ENCODE peak calls at places on chromosomes 16 and 17, in nine cellular contexts. Y is IMR-90; J is uterus; R is gastrocnemius medialis; K is effector memory CD4-positive, alpha-beta T cell; W is fibroblast of lung; P is Caco-2; N is left ventricle myocardium inferior; B is prostate gland. D is an unnamed sample. For H3K27me3 and H3K9me3, the result is how much of the 10 kb centered on the place peaks cover.

GRCh38 chr16:88306860-88307545 is 75.8 kb upstream of the ZNF469 start:
- DNase-seq in P (no peak), N (peak), W (peak), K (no peak), B (no peak), J (no peak), Y (peak), R (peak), D (no peak)

GRCh38 chr16:3020604-3021448 is 658 bp downstream of the TNFRSF12A start:
- DNase-seq in B (peak), P (peak), J (peak), K (peak), Y (peak), N (peak), R (peak), W (peak), D (no peak)

GRCh38 chr17:72943826-72944689 is 148.4 kb downstream of the SLC39A11 start:
- DNase-seq in B (no peak), K (no peak), W (no peak), R (no peak), N (no peak), Y (no peak), J (no peak), P (no peak), D (no peak)

GRCh38 chr16:75402821-75403475 is 30.4 kb downstream of the CFDP1 start:
- DNase-seq in R (no peak), P (no peak), N (no peak), J (no peak), K (no peak), W (peak), B (no peak), Y (peak), D (peak)

GRCh38 chr17:14061666-14062560 is 7.4 kb upstream of the COX10 start:
- DNase-seq in W (peak), B (peak), R (peak), Y (peak), K (no peak), P (no peak), J (no peak), N (no peak), D (no peak)

GRCh38 chr16:25176136-25176535 is 40.6 kb upstream of the AQP8 start:
- DNase-seq in W (no peak), K (no peak), R (no peak), N (no peak), J (no peak), P (no peak), Y (no peak), B (no peak), D (peak)

GRCh38 chr17:44095647-44096496 is 25.3 kb downstream of the G6PC3 start:
- DNase-seq in N (peak), K (no peak), Y (peak), W (peak), B (no peak), R (peak), J (peak), P (peak), D (no peak)

GRCh38 chr17:31722251-31723056 is 136.6 kb downstream of the COPRS start:
- DNase-seq in K (no peak), J (no peak), Y (peak), P (no peak), W (peak), R (no peak), B (no peak), N (no peak), D (no peak)

GRCh38 chr17:66636111-66636510 is 198.8 kb upstream of the CACNG5 start:
- DNase-seq in P (no peak), B (no peak), R (no peak), W (peak), J (no peak), K (no peak), Y (peak), N (no peak), D (no peak)

GRCh38 chr17:44901323-44901965 is 2.2 kb upstream of the EFTUD2 start:
- DNase-seq in Y (peak), W (peak), R (no peak), B (no peak), J (no peak), N (no peak), P (no peak), K (no peak), D (no peak)

DNA sequence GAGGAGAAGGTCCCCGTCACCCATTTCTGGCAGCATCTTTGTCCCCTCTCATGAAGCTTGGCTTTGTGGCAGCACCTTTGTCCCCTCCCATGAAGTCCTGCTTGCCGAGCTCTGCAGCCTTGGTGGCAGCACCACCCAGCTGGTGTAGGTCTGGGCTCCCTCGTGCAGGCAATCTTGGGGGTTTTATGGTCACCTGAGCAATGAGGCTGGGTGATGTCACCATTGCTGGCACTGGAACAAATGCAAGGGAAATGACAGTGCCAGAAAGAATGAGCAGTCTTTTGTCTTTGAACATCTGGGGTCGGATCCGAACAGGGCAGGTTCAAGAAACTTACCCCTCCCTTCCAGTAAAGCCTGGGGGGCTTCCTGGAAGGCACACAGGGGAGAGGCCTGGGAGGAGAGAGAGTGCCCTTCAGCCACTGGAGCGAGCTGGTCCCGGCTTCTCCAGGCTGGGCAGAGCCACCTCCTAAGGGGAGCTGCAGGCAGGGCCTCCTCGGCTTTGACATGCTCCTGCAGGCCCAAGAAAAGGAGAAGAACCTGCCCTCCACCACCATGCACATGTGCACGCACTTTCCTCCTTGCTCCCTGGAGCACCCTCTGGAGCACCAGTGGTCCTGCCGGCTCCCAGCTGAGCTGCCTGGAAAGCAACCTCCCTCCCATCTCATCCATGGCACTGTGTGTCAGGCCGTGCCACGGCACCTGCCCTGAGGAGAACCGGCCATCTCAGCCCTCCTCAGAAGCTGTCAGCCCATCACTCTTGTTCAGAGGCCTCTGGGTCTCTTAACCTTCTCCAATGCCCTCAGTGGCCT is 16.0 kb downstream of the BTBD17 start:
- DNase-seq in J (no peak), R (no peak), W (peak), B (no peak), P (no peak), K (no peak), Y (no peak), N (no peak), D (no peak)
- H3K27me3 ChIP-seq in J (under half), R (under half), W (under half), B (under half), P (under half), K (under half), Y (under half), N (half or more), D (under half)

GRCh38 chr17:74981318-74981978 is 6.0 kb upstream of the CDR2L start:
- DNase-seq in W (no peak), N (no peak), K (no peak), B (no peak), Y (no peak), P (no peak), R (no peak), J (no peak), D (no peak)
- H3K4me3 ChIP-seq in W (peak), N (peak), K (peak), B (peak), Y (peak), P (peak), R (peak), J (peak), D (peak)

GRCh38 chr16:53323924-53324323 is 110.3 kb upstream of the RBL2 start:
- DNase-seq in R (no peak), P (no peak), Y (no peak), K (no peak), W (no peak), B (no peak), N (no peak), J (no peak), D (no peak)
- H3K9me3 ChIP-seq in R (under half), P (under half), Y (under half), K (under half), W (under half), B (under half), N (under half), J (under half), D (under half)

GRCh38 chr17:2050246-2050866 is 4.5 kb upstream of the HIC1 start:
- DNase-seq in W (peak), P (peak), J (peak), B (peak), K (peak), N (peak), R (no peak), Y (peak), D (peak)

GRCh38 chr17:2044263-2044894 is 2.6 kb downstream of the OVCA2 start:
- DNase-seq in J (no peak), Y (no peak), N (no peak), R (no peak), K (no peak), P (no peak), W (no peak), B (no peak), D (no peak)

GRCh38 chr17:2048805-2049204 is 6.1 kb upstream of the HIC1 start:
- DNase-seq in Y (no peak), N (no peak), K (no peak), B (no peak), W (no peak), P (no peak), J (no peak), R (no peak), D (no peak)

GRCh38 chr17:2049333-2050245 is 5.3 kb upstream of the HIC1 start:
- DNase-seq in R (peak), P (peak), K (peak), Y (peak), N (peak), J (peak), B (peak), W (peak), D (peak)

DNA sequence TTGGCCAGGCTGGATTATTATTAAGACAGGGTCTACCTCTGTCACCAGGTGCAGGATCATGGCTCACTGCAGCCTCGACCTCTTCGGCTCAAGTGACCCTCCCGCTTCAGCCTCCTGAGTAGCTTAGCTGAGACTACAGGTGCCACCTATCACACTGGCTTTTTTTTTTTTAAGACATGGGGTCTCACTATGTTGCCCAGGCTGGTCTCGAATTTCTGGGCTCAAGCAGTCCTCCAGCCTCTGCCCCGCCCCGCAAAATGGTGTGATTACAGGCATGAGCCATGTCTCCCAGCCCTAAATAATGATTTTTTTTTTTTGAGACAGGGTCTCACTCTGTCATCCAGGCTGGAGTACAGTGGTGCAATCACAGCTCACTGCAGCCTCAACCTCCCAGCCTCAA is 5.8 kb downstream of the OVCA2 start:
- DNase-seq in R (no peak), W (no peak), Y (no peak), J (no peak), N (no peak), P (no peak), K (no peak), B (no peak), D (no peak)
- H3K27me3 ChIP-seq in R (under half), W (under half), Y (under half), J (under half), N (under half), P (under half), K (under half), B (under half), D (under half)

GRCh38 chr17:39972271-39972670 is 8.3 kb upstream of the PSMD3 start:
- DNase-seq in B (no peak), K (no peak), N (no peak), P (no peak), R (no peak), Y (peak), W (peak), J (no peak), D (no peak)
- H3K4me3 ChIP-seq in B (no peak), K (no peak), N (no peak), P (no peak), R (no peak), Y (no peak), W (no peak), J (no peak), D (no peak)

GRCh38 chr17:9907883-9908648 is 3.0 kb upstream of the RCVRN start:
- DNase-seq in P (no peak), Y (peak), B (no peak), R (no peak), K (no peak), W (no peak), J (no peak), N (no peak), D (no peak)

GRCh38 chr17:9907131-9907530 is 2.1 kb upstream of the RCVRN start:
- DNase-seq in J (no peak), N (no peak), K (no peak), W (no peak), P (no peak), B (no peak), Y (no peak), R (no peak), D (no peak)

GRCh38 chr17:9905078-9905415 is at the start of gene RCVRN:
- DNase-seq in R (no peak), N (no peak), P (no peak), B (no peak), Y (no peak), J (no peak), W (no peak), K (no peak), D (no peak)

GRCh38 chr17:9905902-9906301 is 831 bp upstream of the RCVRN start:
- DNase-seq in Y (no peak), W (no peak), J (no peak), N (peak), P (no peak), B (no peak), R (no peak), K (no peak), D (no peak)

GRCh38 chr17:9906616-9907015 is 1.5 kb upstream of the RCVRN start:
- DNase-seq in P (no peak), R (no peak), J (no peak), N (no peak), K (no peak), B (no peak), Y (no peak), W (no peak), D (no peak)
- H3K9me3 ChIP-seq in P (under half), R (under half), J (under half), N (under half), K (under half), B (under half), Y (under half), W (under half), D (under half)